ENCODE peak calls at places on chromosome 20, in five cellular contexts. K is nephron progenitor cell, L is AG09309, H is cardiac fibroblast, T is adrenal gland. E is an unnamed sample.

GRCh38 chr20:53104889-53105288 is 132.7 kb downstream of the TSHZ2 start:
- DNase-seq in K (no peak), L (no peak), H (peak; percentile 28), T (no peak), E (no peak)

GRCh38 chr20:1867495-1868260 is 27.5 kb upstream of the SIRPA start:
- DNase-seq in K (no peak), L (no peak), H (peak; percentile 43), T (no peak), E (no peak)

GRCh38 chr20:41746635-41747034 is 128.5 kb upstream of the CHD6 start:
- DNase-seq in K (no peak), L (no peak), H (no peak), T (no peak), E (no peak)

GRCh38 chr20:62822788-62823651 is 6.2 kb downstream of the COL9A3 start:
- DNase-seq in K (peak; percentile 49), L (no peak), H (no peak), T (peak; percentile 83), E (no peak)

GRCh38 chr20:4108495-4109306 is 93.3 kb upstream of the RNF24 start:
- DNase-seq in K (peak; percentile 60), L (peak; percentile 75), H (peak; percentile 93), T (peak; percentile 74), E (peak; percentile 48)

GRCh38 chr20:46485431-46485830 is 27.9 kb downstream of the ZNF334 start:
- DNase-seq in K (no peak), L (no peak), H (no peak), T (no peak), E (no peak)

GRCh38 chr20:23625236-23625964 is 12.4 kb downstream of the CST3 start:
- DNase-seq in K (no peak), L (no peak), H (no peak), T (no peak), E (no peak)

GRCh38 chr20:58025233-58025632 is 203.2 kb downstream of the ANKRD60 start:
- DNase-seq in K (no peak), L (no peak), H (no peak), T (no peak), E (no peak)

GRCh38 chr20:48945840-48946514 is 24.5 kb downstream of the ARFGEF2 start:
- DNase-seq in K (no peak), L (no peak), H (peak; percentile 17), T (peak; percentile 69), E (no peak)

GRCh38 chr20:48635791-48636267 is 192.0 kb downstream of the PREX1 start:
- DNase-seq in K (peak; percentile 83), L (no peak), H (peak; percentile 69), T (peak; percentile 78), E (peak; percentile 62)

GRCh38 chr20:37405351-37405897 is 59.5 kb downstream of the SRC start:
- DNase-seq in K (no peak), L (no peak), H (no peak), T (no peak), E (no peak)

GRCh38 chr20:32556312-32557184 is 28.6 kb downstream of the NOL4L start:
- DNase-seq in K (no peak), L (no peak), H (no peak), T (peak; percentile 48), E (no peak)

GRCh38 chr20:56249244-56249955 is 868 bp downstream of the MC3R start:
- DNase-seq in K (peak; percentile 44), L (no peak), H (no peak), T (peak; percentile 4), E (no peak)

GRCh38 chr20:45495438-45495985 is 19.9 kb downstream of the SPINT3 start:
- DNase-seq in K (no peak), L (no peak), H (no peak), T (no peak), E (no peak)

GRCh38 chr20:57866250-57867106 is 156.7 kb upstream of the PMEPA1 start:
- DNase-seq in K (no peak), L (no peak), H (no peak), T (no peak), E (no peak)

GRCh38 chr20:44071057-44071456 is 115.9 kb downstream of the JPH2 start:
- DNase-seq in K (no peak), L (no peak), H (no peak), T (no peak), E (no peak)

GRCh38 chr20:51461306-51461705 is 81.2 kb downstream of the NFATC2 start:
- DNase-seq in K (no peak), L (no peak), H (no peak), T (no peak), E (no peak)

GRCh38 chr20:14445310-14445709 is 107.9 kb upstream of the FLRT3 start:
- DNase-seq in K (no peak), L (no peak), H (peak; percentile 12), T (no peak), E (no peak)

GRCh38 chr20:32064667-32065066 is 12.6 kb downstream of the HCK start:
- DNase-seq in K (peak; percentile 54), L (no peak), H (no peak), T (peak; percentile 12), E (no peak)

GRCh38 chr20:2295286-2295685 is 515 bp upstream of the TGM3 start:
- DNase-seq in K (no peak), L (no peak), H (no peak), T (no peak), E (no peak)

GRCh38 chr20:39016496-39016895 is 54.4 kb downstream of the DHX35 start:
- DNase-seq in K (no peak), L (no peak), H (no peak), T (no peak), E (no peak)

GRCh38 chr20:43442310-43442880 is 15.3 kb upstream of the SRSF6 start:
- DNase-seq in K (no peak), L (no peak), H (peak; percentile 35), T (no peak), E (no peak)

GRCh38 chr20:17873410-17874270 is 95.0 kb downstream of the SNX5 start:
- DNase-seq in K (no peak), L (peak; percentile 95), H (peak; percentile 98), T (peak; percentile 95), E (no peak)

GRCh38 chr20:56433880-56434255 is 21.8 kb downstream of the CASS4 start:
- DNase-seq in K (no peak), L (peak; percentile 60), H (peak; percentile 92), T (no peak), E (no peak)

GRCh38 chr20:48718914-48719578 is 108.8 kb downstream of the PREX1 start:
- DNase-seq in K (no peak), L (no peak), H (no peak), T (no peak), E (no peak)

GRCh38 chr20:37727247-37727956 is 33.6 kb downstream of the CTNNBL1 start:
- DNase-seq in K (no peak), L (no peak), H (peak; percentile 38), T (peak; percentile 15), E (no peak)

GRCh38 chr20:43676368-43676767 is 9.5 kb downstream of the MYBL2 start:
- DNase-seq in K (no peak), L (no peak), H (no peak), T (no peak), E (no peak)

GRCh38 chr20:62815066-62815991 is 1.5 kb upstream of the COL9A3 start:
- DNase-seq in K (peak; percentile 46), L (no peak), H (peak; percentile 67), T (no peak), E (no peak)

GRCh38 chr20:33474097-33474846 is 15.6 kb upstream of the CBFA2T2 start:
- DNase-seq in K (no peak), L (no peak), H (no peak), T (no peak), E (no peak)

GRCh38 chr20:50223321-50223995 is 32.8 kb downstream of the CEBPB start:
- DNase-seq in K (no peak), L (no peak), H (no peak), T (no peak), E (no peak)

GRCh38 chr20:50222568-50223320 is 32.1 kb downstream of the CEBPB start:
- DNase-seq in K (no peak), L (no peak), H (no peak), T (no peak), E (no peak)

GRCh38 chr20:50224052-50224451 is 33.4 kb downstream of the CEBPB start:
- DNase-seq in K (no peak), L (no peak), H (no peak), T (no peak), E (no peak)

GRCh38 chr20:50226093-50226974 is 35.7 kb downstream of the CEBPB start:
- DNase-seq in K (no peak), L (no peak), H (peak; percentile 67), T (peak; percentile 72), E (no peak)

GRCh38 chr20:50224553-50225255 is 34.1 kb downstream of the CEBPB start:
- DNase-seq in K (no peak), L (peak; percentile 89), H (peak; percentile 96), T (peak; percentile 86), E (no peak)
- TF ChIP-seq CTCF in K (no peak), L (peak; percentile 29), H (peak; percentile 32), T (peak; percentile 49), E (no peak)

GRCh38 chr20:7959484-7959883 is 19.2 kb upstream of the HAO1 start:
- DNase-seq in K (no peak), L (no peak), H (no peak), T (no peak), E (no peak)
- TF ChIP-seq CTCF in K (no peak), L (no peak), H (no peak), T (no peak), E (no peak)

GRCh38 chr20:24994186-24994465 is 1.6 kb upstream of the APMAP start:
- DNase-seq in K (no peak), L (no peak), H (no peak), T (no peak), E (no peak)

GRCh38 chr20:24991897-24992419 is 593 bp downstream of the APMAP start:
- DNase-seq in K (peak; percentile 41), L (no peak), H (peak; percentile 7), T (peak; percentile 22), E (no peak)

GRCh38 chr20:24994470-24995368 is 2.2 kb upstream of the APMAP start:
- DNase-seq in K (peak; percentile 86), L (peak; percentile 31), H (peak; percentile 82), T (peak; percentile 86), E (peak; percentile 72)

GRCh38 chr20:24992420-24993205 is at the start of gene APMAP:
- DNase-seq in K (peak; percentile 96), L (peak; percentile 41), H (peak; percentile 92), T (peak; percentile 97), E (peak; percentile 81)

GRCh38 chr20:24993337-24994185 is 1.0 kb upstream of the APMAP start:
- DNase-seq in K (no peak), L (peak; percentile 23), H (peak; percentile 69), T (no peak), E (no peak)
- TF ChIP-seq CTCF in K (no peak), L (peak; percentile 47), H (peak; percentile 24), T (peak; percentile 31), E (peak; percentile 20)

DNA sequence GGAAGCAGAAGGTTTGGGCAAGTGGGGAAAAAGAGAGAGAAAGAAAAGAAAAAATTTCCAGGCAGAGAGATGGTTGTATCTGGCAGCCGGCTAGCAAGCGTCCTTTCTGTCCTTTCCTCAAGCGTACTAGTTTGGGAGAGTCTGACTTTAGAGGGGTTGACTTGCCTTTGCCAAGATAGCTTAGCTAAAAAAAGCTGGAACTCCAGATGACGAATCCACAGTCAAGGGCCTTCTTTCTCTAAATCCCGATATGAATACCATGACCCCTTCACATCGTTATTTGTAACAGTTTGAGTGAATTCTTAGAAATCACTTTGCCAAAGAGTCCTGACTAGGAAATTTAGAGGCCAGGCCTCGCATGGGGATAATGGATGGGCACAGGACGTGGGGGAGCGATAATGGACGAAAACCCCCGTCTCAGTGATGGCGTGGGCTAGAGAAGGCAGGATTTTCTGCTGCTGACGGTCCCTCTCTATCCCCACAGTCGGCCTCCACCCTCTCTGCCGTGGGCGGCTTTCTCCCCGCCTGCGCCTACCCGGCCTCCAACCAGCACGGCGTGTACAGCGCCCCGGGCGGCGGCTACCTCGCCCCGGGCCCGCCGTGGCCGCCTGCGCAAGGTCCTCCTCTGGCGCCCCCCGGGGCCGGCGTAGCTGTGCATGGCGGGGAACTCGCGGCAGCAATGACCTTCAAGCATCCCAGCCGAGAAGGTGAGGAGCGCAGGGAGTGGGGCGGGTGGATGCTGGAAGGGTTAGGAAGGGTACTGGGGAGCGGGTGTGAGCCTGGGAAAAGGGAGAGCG is 3.5 kb downstream of the PAX1 start:
- DNase-seq in K (peak; percentile 41), L (no peak), H (no peak), T (no peak), E (no peak)
- TF ChIP-seq CTCF in K (no peak), L (no peak), H (no peak), T (no peak), E (peak; percentile 18)